ENCODE peak calls at places on chromosomes 13 and 19, in four cellular contexts. W is upper lobe of right lung; C is OCI-LY7; T is stimulated activated CD8-positive, alpha-beta memory T cell treated with anti-CD3 and anti-CD28 coated beads, Interleukin-4, amount 100 ng/mL, for 4 hours. Q is an unnamed sample.

GRCh38 chr19:50026550-50026906 is 723 bp downstream of the ZNF473 start:
- DNase-seq in W (no peak), C (no peak), T (no peak), Q (no peak)

GRCh38 chr13:39913928-39914327 is 258.5 kb downstream of the COG6 start:
- DNase-seq in W (no peak), C (no peak), T (no peak), Q (no peak)

GRCh38 chr13:51017516-51017915 is 93.6 kb downstream of the C13orf42 start:
- DNase-seq in W (no peak), C (no peak), T (no peak), Q (peak)

GRCh38 chr13:78700121-78700910 is 41.4 kb upstream of the OBI1 start:
- DNase-seq in W (no peak), C (no peak), T (no peak), Q (no peak)

GRCh38 chr13:28179974-28180373 is 41.6 kb downstream of the PAN3 start:
- DNase-seq in W (no peak), C (no peak), T (no peak), Q (no peak)

GRCh38 chr13:108755084-108755483 is 125.7 kb downstream of the MYO16 start:
- DNase-seq in W (no peak), C (no peak), T (no peak), Q (no peak)

GRCh38 chr13:67062160-67062559 is 168.0 kb downstream of the PCDH9 start:
- DNase-seq in W (no peak), C (no peak), T (no peak), Q (no peak)

GRCh38 chr19:55048446-55048845 is 10.4 kb upstream of the GP6 start:
- DNase-seq in W (no peak), C (no peak), T (no peak), Q (no peak)

GRCh38 chr13:45258339-45258685 is 57.5 kb upstream of the KCTD4 start:
- DNase-seq in W (no peak), C (no peak), T (no peak), Q (no peak)

GRCh38 chr19:46356670-46357055 is 9.8 kb downstream of the PPP5C start:
- DNase-seq in W (no peak), C (no peak), T (no peak), Q (no peak)

Q was measured in osteocyte.